ENCODE peak calls at places on chromosome 13, in nine cellular contexts. One of them, this sample, is unnamed.

GRCh38 chr13:83816081-83816480 is 66.2 kb downstream of the SLITRK1 start:
- DNase-seq in AG09319: no peak
- DNase-seq in GM12864: no peak
- DNase-seq in heart left ventricle: no peak
- DNase-seq in CD8-positive, alpha-beta T cell: no peak
- DNase-seq in GM10248: no peak
- DNase-seq in colonic mucosa: no peak
- DNase-seq in adrenal gland: no peak
- DNase-seq in MCF 10A: no peak
- DNase-seq in this sample: no peak

GRCh38 chr13:40170982-40171381 is 495.5 kb downstream of the FOXO1 start:
- DNase-seq in GM12864: no peak
- DNase-seq in adrenal gland: no peak
- DNase-seq in colonic mucosa: no peak
- DNase-seq in CD8-positive, alpha-beta T cell: no peak
- DNase-seq in heart left ventricle: no peak
- DNase-seq in GM10248: no peak
- DNase-seq in MCF 10A: peak; percentile 59
- DNase-seq in AG09319: no peak
- DNase-seq in this sample: no peak

GRCh38 chr13:43661321-43661720 is 125.5 kb downstream of the ENOX1 start:
- DNase-seq in GM12864: no peak
- DNase-seq in MCF 10A: no peak
- DNase-seq in adrenal gland: no peak
- DNase-seq in GM10248: no peak
- DNase-seq in heart left ventricle: no peak
- DNase-seq in CD8-positive, alpha-beta T cell: no peak
- DNase-seq in AG09319: no peak
- DNase-seq in colonic mucosa: no peak
- DNase-seq in this sample: no peak

GRCh38 chr13:107734891-107735620 is 480.3 kb downstream of the LIG4 start:
- DNase-seq in adrenal gland: no peak
- DNase-seq in GM10248: no peak
- DNase-seq in CD8-positive, alpha-beta T cell: no peak
- DNase-seq in GM12864: no peak
- DNase-seq in MCF 10A: no peak
- DNase-seq in heart left ventricle: no peak
- DNase-seq in colonic mucosa: no peak
- DNase-seq in AG09319: no peak
- DNase-seq in this sample: no peak

GRCh38 chr13:73985789-73986188 is 148.4 kb downstream of the KLF12 start:
- DNase-seq in MCF 10A: no peak
- DNase-seq in adrenal gland: no peak
- DNase-seq in colonic mucosa: no peak
- DNase-seq in AG09319: no peak
- DNase-seq in heart left ventricle: no peak
- DNase-seq in CD8-positive, alpha-beta T cell: no peak
- DNase-seq in GM10248: no peak
- DNase-seq in GM12864: no peak
- DNase-seq in this sample: no peak

GRCh38 chr13:43567608-43568007 is 219.2 kb downstream of the ENOX1 start:
- DNase-seq in GM12864: no peak
- DNase-seq in adrenal gland: no peak
- DNase-seq in MCF 10A: peak; percentile 38
- DNase-seq in heart left ventricle: no peak
- DNase-seq in colonic mucosa: no peak
- DNase-seq in AG09319: no peak
- DNase-seq in CD8-positive, alpha-beta T cell: no peak
- DNase-seq in GM10248: no peak
- DNase-seq in this sample: no peak

GRCh38 chr13:35349673-35350278 is 126.7 kb downstream of the MAB21L1 start:
- DNase-seq in AG09319: no peak
- DNase-seq in adrenal gland: no peak
- DNase-seq in MCF 10A: peak; percentile 11
- DNase-seq in colonic mucosa: no peak
- DNase-seq in heart left ventricle: no peak
- DNase-seq in GM12864: peak; percentile 19
- DNase-seq in CD8-positive, alpha-beta T cell: no peak
- DNase-seq in GM10248: peak; percentile 2
- DNase-seq in this sample: no peak

GRCh38 chr13:34779171-34779570 is 162.9 kb upstream of the NBEA start:
- DNase-seq in heart left ventricle: no peak
- DNase-seq in adrenal gland: peak; percentile 22
- DNase-seq in colonic mucosa: no peak
- DNase-seq in MCF 10A: peak; percentile 8
- DNase-seq in CD8-positive, alpha-beta T cell: no peak
- DNase-seq in GM10248: no peak
- DNase-seq in GM12864: no peak
- DNase-seq in AG09319: no peak
- DNase-seq in this sample: no peak

GRCh38 chr13:41008349-41008980 is 10.7 kb downstream of the ELF1 start:
- DNase-seq in MCF 10A: peak; percentile 85
- DNase-seq in AG09319: peak; percentile 27
- DNase-seq in GM10248: no peak
- DNase-seq in CD8-positive, alpha-beta T cell: no peak
- DNase-seq in heart left ventricle: no peak
- DNase-seq in GM12864: no peak
- DNase-seq in adrenal gland: no peak
- DNase-seq in colonic mucosa: no peak
- DNase-seq in this sample: no peak

GRCh38 chr13:27339299-27339698 is 68.7 kb downstream of the RASL11A start:
- DNase-seq in heart left ventricle: no peak
- DNase-seq in AG09319: no peak
- DNase-seq in adrenal gland: no peak
- DNase-seq in GM12864: peak; percentile 26
- DNase-seq in GM10248: peak; percentile 62
- DNase-seq in colonic mucosa: peak; percentile 38
- DNase-seq in MCF 10A: peak; percentile 64
- DNase-seq in CD8-positive, alpha-beta T cell: peak; percentile 64
- DNase-seq in this sample: peak; percentile 86

GRCh38 chr13:30881191-30881651 is 24.9 kb upstream of the MEDAG start:
- DNase-seq in MCF 10A: no peak
- DNase-seq in AG09319: no peak
- DNase-seq in adrenal gland: peak; percentile 56
- DNase-seq in CD8-positive, alpha-beta T cell: no peak
- DNase-seq in GM12864: no peak
- DNase-seq in colonic mucosa: no peak
- DNase-seq in heart left ventricle: peak; percentile 62
- DNase-seq in GM10248: no peak
- DNase-seq in this sample: no peak

GRCh38 chr13:99086869-99087129 is 108.9 kb upstream of the DOCK9 start:
- DNase-seq in GM10248: no peak
- DNase-seq in adrenal gland: peak; percentile 47
- DNase-seq in heart left ventricle: no peak
- DNase-seq in colonic mucosa: peak; percentile 44
- DNase-seq in GM12864: no peak
- DNase-seq in AG09319: no peak
- DNase-seq in CD8-positive, alpha-beta T cell: peak; percentile 76
- DNase-seq in MCF 10A: no peak
- DNase-seq in this sample: peak; percentile 43

GRCh38 chr13:28954810-28955209 is 134.7 kb downstream of the MTUS2 start:
- DNase-seq in adrenal gland: no peak
- DNase-seq in colonic mucosa: no peak
- DNase-seq in GM10248: no peak
- DNase-seq in heart left ventricle: no peak
- DNase-seq in GM12864: no peak
- DNase-seq in AG09319: no peak
- DNase-seq in MCF 10A: no peak
- DNase-seq in CD8-positive, alpha-beta T cell: no peak
- DNase-seq in this sample: no peak

GRCh38 chr13:28955264-28955966 is 135.3 kb downstream of the MTUS2 start:
- DNase-seq in heart left ventricle: peak; percentile 72
- DNase-seq in colonic mucosa: no peak
- DNase-seq in adrenal gland: no peak
- DNase-seq in GM12864: no peak
- DNase-seq in GM10248: no peak
- DNase-seq in MCF 10A: no peak
- DNase-seq in AG09319: no peak
- DNase-seq in CD8-positive, alpha-beta T cell: no peak
- DNase-seq in this sample: no peak

GRCh38 chr13:28958018-28958417 is 137.9 kb downstream of the MTUS2 start:
- DNase-seq in colonic mucosa: no peak
- DNase-seq in MCF 10A: no peak
- DNase-seq in AG09319: no peak
- DNase-seq in heart left ventricle: peak; percentile 33
- DNase-seq in adrenal gland: no peak
- DNase-seq in CD8-positive, alpha-beta T cell: no peak
- DNase-seq in GM10248: no peak
- DNase-seq in GM12864: no peak
- DNase-seq in this sample: no peak

DNA sequence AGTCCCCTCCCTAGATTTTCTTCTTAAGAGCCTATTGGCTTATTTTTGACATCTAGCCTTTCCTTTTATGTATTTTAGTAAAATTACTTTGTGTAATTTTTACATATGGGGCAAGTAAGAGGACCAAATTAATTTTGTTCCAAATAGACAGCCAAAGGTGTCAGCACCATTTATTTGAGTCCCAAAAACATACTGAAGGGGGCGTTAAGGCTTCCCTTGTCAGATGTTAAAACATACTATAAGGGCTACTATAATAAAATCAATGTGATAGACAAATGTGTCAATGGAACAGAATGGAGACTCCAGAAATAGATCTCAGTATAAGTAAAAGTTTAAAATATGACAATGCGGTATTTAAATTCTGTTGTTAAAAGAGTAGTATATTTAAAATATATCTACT is 133.6 kb downstream of the MTUS2 start:
- DNase-seq in GM12864: no peak
- DNase-seq in AG09319: no peak
- DNase-seq in CD8-positive, alpha-beta T cell: no peak
- DNase-seq in heart left ventricle: no peak
- DNase-seq in colonic mucosa: no peak
- DNase-seq in adrenal gland: no peak
- DNase-seq in MCF 10A: peak; percentile 8
- DNase-seq in GM10248: no peak
- DNase-seq in this sample: no peak
- TF ChIP-seq CTCF in GM12864: no peak
- TF ChIP-seq CTCF in AG09319: no peak
- TF ChIP-seq CTCF in CD8-positive, alpha-beta T cell: no peak
- TF ChIP-seq CTCF in heart left ventricle: no peak
- TF ChIP-seq CTCF in colonic mucosa: no peak
- TF ChIP-seq CTCF in adrenal gland: no peak
- TF ChIP-seq CTCF in MCF 10A: no peak
- TF ChIP-seq CTCF in GM10248: no peak
- TF ChIP-seq CTCF in this sample: peak; percentile 48

GRCh38 chr13:97125810-97126738 is 96.1 kb upstream of the MBNL2 start:
- DNase-seq in CD8-positive, alpha-beta T cell: no peak
- DNase-seq in adrenal gland: peak; percentile 33
- DNase-seq in AG09319: no peak
- DNase-seq in MCF 10A: peak; percentile 96
- DNase-seq in GM10248: peak; percentile 63
- DNase-seq in GM12864: peak; percentile 49
- DNase-seq in heart left ventricle: peak; percentile 42
- DNase-seq in colonic mucosa: no peak
- DNase-seq in this sample: no peak
- TF ChIP-seq CTCF in CD8-positive, alpha-beta T cell: no peak
- TF ChIP-seq CTCF in adrenal gland: no peak
- TF ChIP-seq CTCF in AG09319: no peak
- TF ChIP-seq CTCF in MCF 10A: no peak
- TF ChIP-seq CTCF in GM10248: no peak
- TF ChIP-seq CTCF in GM12864: no peak
- TF ChIP-seq CTCF in heart left ventricle: peak; percentile 10
- TF ChIP-seq CTCF in colonic mucosa: no peak
- TF ChIP-seq CTCF in this sample: no peak

DNA sequence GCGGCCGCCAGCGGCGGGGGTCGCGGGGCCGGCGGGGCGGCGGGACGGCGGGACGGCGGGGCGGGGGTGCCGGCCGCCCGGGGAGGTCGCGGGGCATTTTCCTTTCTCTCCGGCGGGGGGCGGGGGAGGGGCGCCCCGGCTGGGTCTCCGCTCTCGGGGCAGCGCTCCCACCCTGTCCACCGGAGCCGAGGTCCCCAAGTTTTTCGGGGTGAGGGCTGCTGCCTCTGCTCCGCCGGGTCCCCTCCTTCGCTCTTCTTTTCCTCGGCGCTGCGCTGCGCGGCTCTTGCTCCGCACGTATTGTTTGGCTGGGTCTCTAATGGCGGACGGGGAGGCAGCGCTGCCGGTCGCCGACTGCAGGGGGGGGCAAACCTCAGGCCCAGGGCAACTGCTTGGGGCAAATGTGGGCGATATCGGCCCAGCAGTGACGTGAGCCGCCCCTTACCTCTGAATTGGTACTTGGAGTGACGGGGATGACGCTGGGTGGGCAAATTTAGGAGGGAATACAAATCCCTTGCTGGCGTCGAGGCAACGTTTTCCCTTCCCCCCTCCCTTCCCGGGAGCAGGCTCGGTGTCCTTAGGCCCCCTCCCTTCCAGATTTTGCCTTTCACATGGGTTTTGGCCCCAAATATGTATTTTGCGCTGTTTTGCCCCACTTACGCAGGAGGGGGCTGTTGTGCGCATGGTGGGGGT is 759 bp downstream of the ZMYM2 start:
- DNase-seq in MCF 10A: peak; percentile 49
- DNase-seq in AG09319: no peak
- DNase-seq in CD8-positive, alpha-beta T cell: peak; percentile 81
- DNase-seq in GM10248: peak; percentile 57
- DNase-seq in adrenal gland: peak; percentile 65
- DNase-seq in heart left ventricle: peak; percentile 65
- DNase-seq in GM12864: no peak
- DNase-seq in colonic mucosa: peak; percentile 63
- DNase-seq in this sample: peak; percentile 60
- TF ChIP-seq CTCF in MCF 10A: peak; percentile 24
- TF ChIP-seq CTCF in AG09319: peak; percentile 6
- TF ChIP-seq CTCF in CD8-positive, alpha-beta T cell: no peak
- TF ChIP-seq CTCF in GM10248: peak; percentile 8
- TF ChIP-seq CTCF in adrenal gland: peak; percentile 28
- TF ChIP-seq CTCF in heart left ventricle: peak; percentile 34
- TF ChIP-seq CTCF in GM12864: peak; percentile 11
- TF ChIP-seq CTCF in colonic mucosa: no peak
- TF ChIP-seq CTCF in this sample: no peak

GRCh38 chr13:32790731-32791130 is 204.5 kb downstream of the PDS5B start:
- DNase-seq in colonic mucosa: no peak
- DNase-seq in adrenal gland: no peak
- DNase-seq in GM12864: no peak
- DNase-seq in CD8-positive, alpha-beta T cell: no peak
- DNase-seq in AG09319: no peak
- DNase-seq in MCF 10A: no peak
- DNase-seq in GM10248: no peak
- DNase-seq in heart left ventricle: no peak
- DNase-seq in this sample: no peak
- TF ChIP-seq CTCF in colonic mucosa: no peak
- TF ChIP-seq CTCF in adrenal gland: no peak
- TF ChIP-seq CTCF in GM12864: peak; percentile 2
- TF ChIP-seq CTCF in CD8-positive, alpha-beta T cell: no peak
- TF ChIP-seq CTCF in AG09319: no peak
- TF ChIP-seq CTCF in MCF 10A: no peak
- TF ChIP-seq CTCF in GM10248: no peak
- TF ChIP-seq CTCF in heart left ventricle: no peak
- TF ChIP-seq CTCF in this sample: peak; percentile 48

DNA sequence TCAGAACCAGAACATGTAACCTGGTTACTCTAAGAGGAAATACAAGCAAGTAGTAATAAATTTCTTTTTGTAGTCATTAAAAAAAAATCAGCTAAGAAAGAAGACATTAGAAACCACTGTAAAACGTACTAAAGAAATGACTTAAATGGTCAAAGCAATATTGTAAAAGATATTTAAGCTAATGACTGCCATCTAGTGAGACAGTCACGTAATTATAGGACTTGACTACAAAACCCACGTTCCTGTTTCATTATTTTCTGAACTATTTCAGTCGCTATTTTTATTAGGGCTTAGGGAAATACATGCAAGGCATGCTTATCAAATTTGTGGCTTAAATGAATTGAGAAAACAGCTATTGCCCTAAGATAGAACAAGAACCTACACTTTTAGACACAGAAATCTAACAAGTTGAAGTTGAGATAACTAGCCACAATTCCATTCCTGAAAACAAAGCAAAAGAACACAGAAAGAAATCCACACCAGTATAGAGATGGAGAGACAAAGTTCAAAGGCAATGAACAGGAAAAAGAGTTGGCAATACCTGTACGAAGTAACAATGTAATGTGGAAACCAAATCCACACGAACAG is 17.9 kb downstream of the ALG5 start:
- DNase-seq in GM10248: peak; percentile 35
- DNase-seq in AG09319: peak; percentile 24
- DNase-seq in heart left ventricle: no peak
- DNase-seq in MCF 10A: peak; percentile 48
- DNase-seq in colonic mucosa: no peak
- DNase-seq in CD8-positive, alpha-beta T cell: no peak
- DNase-seq in adrenal gland: no peak
- DNase-seq in GM12864: no peak
- DNase-seq in this sample: no peak
- TF ChIP-seq CTCF in GM10248: peak; percentile 52
- TF ChIP-seq CTCF in AG09319: peak; percentile 47
- TF ChIP-seq CTCF in heart left ventricle: peak; percentile 64
- TF ChIP-seq CTCF in MCF 10A: peak; percentile 52
- TF ChIP-seq CTCF in colonic mucosa: peak; percentile 36
- TF ChIP-seq CTCF in CD8-positive, alpha-beta T cell: peak; percentile 37
- TF ChIP-seq CTCF in adrenal gland: peak; percentile 54
- TF ChIP-seq CTCF in GM12864: peak; percentile 20
- TF ChIP-seq CTCF in this sample: peak; percentile 69